ENCODE peak calls at places on chromosomes 12 and 14, in eight cellular contexts. One of them, this sample, is unnamed.

GRCh38 chr12:52378091-52378490 is 7.4 kb downstream of the KRT84 start:
- DNase-seq in A549: no peak
- DNase-seq in cardiac muscle cell: no peak
- DNase-seq in CD4-positive, alpha-beta memory T cell: no peak
- DNase-seq in heart right ventricle: no peak
- DNase-seq in transverse colon: no peak
- DNase-seq in effector memory CD4-positive, alpha-beta T cell: no peak
- DNase-seq in lower lobe of right lung: no peak
- DNase-seq in this sample: no peak

GRCh38 chr12:22691319-22691718 is 66.3 kb downstream of the ETNK1 start:
- DNase-seq in A549: no peak
- DNase-seq in cardiac muscle cell: no peak
- DNase-seq in CD4-positive, alpha-beta memory T cell: no peak
- DNase-seq in heart right ventricle: no peak
- DNase-seq in transverse colon: no peak
- DNase-seq in effector memory CD4-positive, alpha-beta T cell: no peak
- DNase-seq in lower lobe of right lung: no peak
- DNase-seq in this sample: no peak

GRCh38 chr14:95388699-95389098 is 69.0 kb upstream of the CLMN start:
- DNase-seq in A549: no peak
- DNase-seq in cardiac muscle cell: no peak
- DNase-seq in CD4-positive, alpha-beta memory T cell: no peak
- DNase-seq in heart right ventricle: no peak
- DNase-seq in transverse colon: no peak
- DNase-seq in effector memory CD4-positive, alpha-beta T cell: no peak
- DNase-seq in lower lobe of right lung: no peak
- DNase-seq in this sample: no peak

GRCh38 chr14:101623685-101624444 is 62.6 kb downstream of the DIO3 start:
- DNase-seq in A549: no peak
- DNase-seq in cardiac muscle cell: no peak
- DNase-seq in CD4-positive, alpha-beta memory T cell: no peak
- DNase-seq in heart right ventricle: no peak
- DNase-seq in transverse colon: no peak
- DNase-seq in effector memory CD4-positive, alpha-beta T cell: no peak
- DNase-seq in lower lobe of right lung: no peak
- DNase-seq in this sample: no peak

GRCh38 chr14:40838601-40839000 is 768.1 kb upstream of the LRFN5 start:
- DNase-seq in A549: no peak
- DNase-seq in cardiac muscle cell: no peak
- DNase-seq in CD4-positive, alpha-beta memory T cell: no peak
- DNase-seq in heart right ventricle: no peak
- DNase-seq in transverse colon: no peak
- DNase-seq in effector memory CD4-positive, alpha-beta T cell: no peak
- DNase-seq in lower lobe of right lung: no peak
- DNase-seq in this sample: no peak

GRCh38 chr12:3421599-3421998 is 69.4 kb upstream of the PRMT8 start:
- DNase-seq in A549: no peak
- DNase-seq in cardiac muscle cell: no peak
- DNase-seq in CD4-positive, alpha-beta memory T cell: no peak
- DNase-seq in heart right ventricle: no peak
- DNase-seq in transverse colon: no peak
- DNase-seq in effector memory CD4-positive, alpha-beta T cell: no peak
- DNase-seq in lower lobe of right lung: no peak
- DNase-seq in this sample: no peak

GRCh38 chr14:69615471-69616407 is 4.3 kb downstream of the SUSD6 start:
- DNase-seq in A549: no peak
- DNase-seq in cardiac muscle cell: no peak
- DNase-seq in CD4-positive, alpha-beta memory T cell: peak
- DNase-seq in heart right ventricle: no peak
- DNase-seq in transverse colon: peak
- DNase-seq in effector memory CD4-positive, alpha-beta T cell: peak
- DNase-seq in lower lobe of right lung: no peak
- DNase-seq in this sample: peak

GRCh38 chr14:24576766-24577165 is 716 bp upstream of the CTSG start:
- DNase-seq in A549: no peak
- DNase-seq in cardiac muscle cell: no peak
- DNase-seq in CD4-positive, alpha-beta memory T cell: no peak
- DNase-seq in heart right ventricle: no peak
- DNase-seq in transverse colon: no peak
- DNase-seq in effector memory CD4-positive, alpha-beta T cell: no peak
- DNase-seq in lower lobe of right lung: no peak
- DNase-seq in this sample: no peak

GRCh38 chr14:76647699-76648298 is 113.5 kb upstream of the VASH1 start:
- DNase-seq in A549: peak
- DNase-seq in cardiac muscle cell: peak
- DNase-seq in CD4-positive, alpha-beta memory T cell: no peak
- DNase-seq in heart right ventricle: no peak
- DNase-seq in transverse colon: peak
- DNase-seq in effector memory CD4-positive, alpha-beta T cell: peak
- DNase-seq in lower lobe of right lung: no peak
- DNase-seq in this sample: peak

GRCh38 chr12:75564398-75564797 is 53.0 kb upstream of the KRR1 start:
- DNase-seq in A549: no peak
- DNase-seq in cardiac muscle cell: no peak
- DNase-seq in CD4-positive, alpha-beta memory T cell: no peak
- DNase-seq in heart right ventricle: no peak
- DNase-seq in transverse colon: no peak
- DNase-seq in effector memory CD4-positive, alpha-beta T cell: no peak
- DNase-seq in lower lobe of right lung: no peak
- DNase-seq in this sample: no peak

GRCh38 chr12:12592930-12593329 is 18.7 kb upstream of the CREBL2 start:
- DNase-seq in A549: peak
- DNase-seq in cardiac muscle cell: no peak
- DNase-seq in CD4-positive, alpha-beta memory T cell: no peak
- DNase-seq in heart right ventricle: no peak
- DNase-seq in transverse colon: no peak
- DNase-seq in effector memory CD4-positive, alpha-beta T cell: no peak
- DNase-seq in lower lobe of right lung: no peak
- DNase-seq in this sample: no peak

GRCh38 chr12:53536962-53537361 is 29.7 kb upstream of the NPFF start:
- DNase-seq in A549: no peak
- DNase-seq in cardiac muscle cell: no peak
- DNase-seq in CD4-positive, alpha-beta memory T cell: no peak
- DNase-seq in heart right ventricle: no peak
- DNase-seq in transverse colon: no peak
- DNase-seq in effector memory CD4-positive, alpha-beta T cell: no peak
- DNase-seq in lower lobe of right lung: no peak
- DNase-seq in this sample: no peak

GRCh38 chr12:8483081-8483479 is 27.3 kb downstream of the CLEC6A start:
- DNase-seq in A549: no peak
- DNase-seq in cardiac muscle cell: peak
- DNase-seq in CD4-positive, alpha-beta memory T cell: no peak
- DNase-seq in heart right ventricle: no peak
- DNase-seq in transverse colon: no peak
- DNase-seq in effector memory CD4-positive, alpha-beta T cell: no peak
- DNase-seq in lower lobe of right lung: no peak
- DNase-seq in this sample: no peak

GRCh38 chr14:86196476-86196875 is 666.5 kb downstream of the FLRT2 start:
- DNase-seq in A549: no peak
- DNase-seq in cardiac muscle cell: no peak
- DNase-seq in CD4-positive, alpha-beta memory T cell: no peak
- DNase-seq in heart right ventricle: no peak
- DNase-seq in transverse colon: no peak
- DNase-seq in effector memory CD4-positive, alpha-beta T cell: no peak
- DNase-seq in lower lobe of right lung: no peak
- DNase-seq in this sample: no peak

GRCh38 chr12:81297606-81298005 is 219.7 kb downstream of the ACSS3 start:
- DNase-seq in A549: no peak
- DNase-seq in cardiac muscle cell: no peak
- DNase-seq in CD4-positive, alpha-beta memory T cell: no peak
- DNase-seq in heart right ventricle: no peak
- DNase-seq in transverse colon: no peak
- DNase-seq in effector memory CD4-positive, alpha-beta T cell: no peak
- DNase-seq in lower lobe of right lung: no peak
- DNase-seq in this sample: no peak

GRCh38 chr12:26979733-26980132 is 34.5 kb downstream of the TM7SF3 start:
- DNase-seq in A549: no peak
- DNase-seq in cardiac muscle cell: no peak
- DNase-seq in CD4-positive, alpha-beta memory T cell: no peak
- DNase-seq in heart right ventricle: no peak
- DNase-seq in transverse colon: no peak
- DNase-seq in effector memory CD4-positive, alpha-beta T cell: no peak
- DNase-seq in lower lobe of right lung: no peak
- DNase-seq in this sample: no peak

GRCh38 chr12:52975204-52975603 is 26.3 kb downstream of the KRT18 start:
- DNase-seq in A549: no peak
- DNase-seq in cardiac muscle cell: no peak
- DNase-seq in CD4-positive, alpha-beta memory T cell: no peak
- DNase-seq in heart right ventricle: no peak
- DNase-seq in transverse colon: no peak
- DNase-seq in effector memory CD4-positive, alpha-beta T cell: no peak
- DNase-seq in lower lobe of right lung: no peak
- DNase-seq in this sample: no peak

GRCh38 chr12:53500119-53500775 is 836 bp upstream of the TARBP2 start:
- DNase-seq in A549: peak
- DNase-seq in cardiac muscle cell: no peak
- DNase-seq in CD4-positive, alpha-beta memory T cell: peak
- DNase-seq in heart right ventricle: no peak
- DNase-seq in transverse colon: peak
- DNase-seq in effector memory CD4-positive, alpha-beta T cell: no peak
- DNase-seq in lower lobe of right lung: peak
- DNase-seq in this sample: no peak

GRCh38 chr14:91154851-91155625 is 41.2 kb downstream of the DGLUCY start:
- DNase-seq in A549: peak
- DNase-seq in cardiac muscle cell: peak
- DNase-seq in CD4-positive, alpha-beta memory T cell: no peak
- DNase-seq in heart right ventricle: no peak
- DNase-seq in transverse colon: peak
- DNase-seq in effector memory CD4-positive, alpha-beta T cell: no peak
- DNase-seq in lower lobe of right lung: no peak
- DNase-seq in this sample: peak

GRCh38 chr12:121839106-121839992 is 19.3 kb downstream of the HPD start:
- DNase-seq in A549: peak
- DNase-seq in cardiac muscle cell: peak
- DNase-seq in CD4-positive, alpha-beta memory T cell: peak
- DNase-seq in heart right ventricle: peak
- DNase-seq in transverse colon: peak
- DNase-seq in effector memory CD4-positive, alpha-beta T cell: peak
- DNase-seq in lower lobe of right lung: peak
- DNase-seq in this sample: peak
- H3K4me3 ChIP-seq in A549: peak
- H3K4me3 ChIP-seq in cardiac muscle cell: peak
- H3K4me3 ChIP-seq in CD4-positive, alpha-beta memory T cell: peak
- H3K4me3 ChIP-seq in heart right ventricle: peak
- H3K4me3 ChIP-seq in transverse colon: peak
- H3K4me3 ChIP-seq in effector memory CD4-positive, alpha-beta T cell: peak
- H3K4me3 ChIP-seq in lower lobe of right lung: peak
- H3K4me3 ChIP-seq in this sample: peak

DNA sequence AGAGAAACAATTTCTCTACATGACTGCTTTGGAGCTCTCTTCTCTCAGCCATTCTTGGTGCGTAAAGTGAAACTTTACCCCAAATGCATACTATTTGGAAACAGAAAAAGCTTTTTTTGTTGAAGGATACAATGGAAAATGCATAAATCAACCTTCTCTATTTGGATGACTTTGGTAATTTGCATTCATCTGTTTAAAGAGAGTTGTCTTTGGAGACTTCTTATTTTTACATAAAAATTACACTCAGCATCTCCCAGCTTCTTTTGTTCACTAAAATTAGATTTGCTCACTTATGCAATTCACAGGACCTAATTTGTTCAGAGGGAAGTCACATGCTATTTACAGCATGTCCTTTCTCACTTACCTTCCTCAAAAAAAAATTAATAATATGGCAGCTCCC is 498.9 kb downstream of the RERGL start:
- DNase-seq in A549: no peak
- DNase-seq in cardiac muscle cell: no peak
- DNase-seq in CD4-positive, alpha-beta memory T cell: no peak
- DNase-seq in heart right ventricle: no peak
- DNase-seq in transverse colon: no peak
- DNase-seq in effector memory CD4-positive, alpha-beta T cell: no peak
- DNase-seq in lower lobe of right lung: no peak
- DNase-seq in this sample: no peak
- H3K27ac ChIP-seq in A549: no peak
- H3K27ac ChIP-seq in cardiac muscle cell: no peak
- H3K27ac ChIP-seq in CD4-positive, alpha-beta memory T cell: no peak
- H3K27ac ChIP-seq in heart right ventricle: no peak
- H3K27ac ChIP-seq in transverse colon: no peak
- H3K27ac ChIP-seq in effector memory CD4-positive, alpha-beta T cell: no peak
- H3K27ac ChIP-seq in lower lobe of right lung: no peak
- H3K27ac ChIP-seq in this sample: no peak

GRCh38 chr12:6462234-6462995 is 8.1 kb downstream of the VAMP1 start:
- DNase-seq in A549: no peak
- DNase-seq in cardiac muscle cell: no peak
- DNase-seq in CD4-positive, alpha-beta memory T cell: peak
- DNase-seq in heart right ventricle: no peak
- DNase-seq in transverse colon: no peak
- DNase-seq in effector memory CD4-positive, alpha-beta T cell: no peak
- DNase-seq in lower lobe of right lung: no peak
- DNase-seq in this sample: no peak
- H3K4me3 ChIP-seq in A549: no peak
- H3K4me3 ChIP-seq in cardiac muscle cell: no peak
- H3K4me3 ChIP-seq in CD4-positive, alpha-beta memory T cell: no peak
- H3K4me3 ChIP-seq in heart right ventricle: no peak
- H3K4me3 ChIP-seq in transverse colon: no peak
- H3K4me3 ChIP-seq in effector memory CD4-positive, alpha-beta T cell: peak
- H3K4me3 ChIP-seq in lower lobe of right lung: peak
- H3K4me3 ChIP-seq in this sample: no peak

GRCh38 chr12:14190694-14191093 is 174.8 kb upstream of the ATF7IP start:
- DNase-seq in A549: no peak
- DNase-seq in cardiac muscle cell: no peak
- DNase-seq in CD4-positive, alpha-beta memory T cell: no peak
- DNase-seq in heart right ventricle: no peak
- DNase-seq in transverse colon: no peak
- DNase-seq in effector memory CD4-positive, alpha-beta T cell: no peak
- DNase-seq in lower lobe of right lung: no peak
- DNase-seq in this sample: no peak

GRCh38 chr12:14185441-14186192 is 179.9 kb upstream of the ATF7IP start:
- DNase-seq in A549: peak
- DNase-seq in cardiac muscle cell: peak
- DNase-seq in CD4-positive, alpha-beta memory T cell: no peak
- DNase-seq in heart right ventricle: no peak
- DNase-seq in transverse colon: peak
- DNase-seq in effector memory CD4-positive, alpha-beta T cell: no peak
- DNase-seq in lower lobe of right lung: no peak
- DNase-seq in this sample: peak

GRCh38 chr12:14186193-14186502 is 179.3 kb upstream of the ATF7IP start:
- DNase-seq in A549: no peak
- DNase-seq in cardiac muscle cell: no peak
- DNase-seq in CD4-positive, alpha-beta memory T cell: no peak
- DNase-seq in heart right ventricle: no peak
- DNase-seq in transverse colon: no peak
- DNase-seq in effector memory CD4-positive, alpha-beta T cell: no peak
- DNase-seq in lower lobe of right lung: no peak
- DNase-seq in this sample: no peak

GRCh38 chr12:14188761-14189160 is 176.7 kb upstream of the ATF7IP start:
- DNase-seq in A549: no peak
- DNase-seq in cardiac muscle cell: no peak
- DNase-seq in CD4-positive, alpha-beta memory T cell: no peak
- DNase-seq in heart right ventricle: no peak
- DNase-seq in transverse colon: no peak
- DNase-seq in effector memory CD4-positive, alpha-beta T cell: no peak
- DNase-seq in lower lobe of right lung: no peak
- DNase-seq in this sample: no peak

DNA sequence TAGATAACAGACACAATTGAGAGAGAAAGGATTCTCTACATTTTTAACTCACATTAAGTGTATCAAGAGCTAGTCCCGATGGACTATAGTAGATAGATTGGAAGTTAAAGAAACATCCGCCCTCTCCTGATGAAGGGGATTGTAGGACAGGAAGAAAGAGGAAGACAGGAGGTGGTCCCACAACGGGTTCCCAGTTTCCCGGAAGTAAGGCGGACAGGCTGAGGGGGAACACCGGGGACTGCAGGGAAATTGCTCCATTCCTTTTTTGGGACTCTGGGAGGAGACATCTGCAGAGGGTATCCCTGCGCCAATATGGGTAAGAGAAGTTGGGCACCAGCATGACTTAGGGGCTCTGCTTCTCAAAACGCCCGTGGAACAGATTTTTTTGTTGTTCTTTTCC is 177.5 kb upstream of the ATF7IP start:
- DNase-seq in A549: no peak
- DNase-seq in cardiac muscle cell: no peak
- DNase-seq in CD4-positive, alpha-beta memory T cell: no peak
- DNase-seq in heart right ventricle: no peak
- DNase-seq in transverse colon: no peak
- DNase-seq in effector memory CD4-positive, alpha-beta T cell: no peak
- DNase-seq in lower lobe of right lung: no peak
- DNase-seq in this sample: no peak
- H3K27ac ChIP-seq in A549: no peak
- H3K27ac ChIP-seq in cardiac muscle cell: no peak
- H3K27ac ChIP-seq in CD4-positive, alpha-beta memory T cell: no peak
- H3K27ac ChIP-seq in heart right ventricle: no peak
- H3K27ac ChIP-seq in transverse colon: no peak
- H3K27ac ChIP-seq in effector memory CD4-positive, alpha-beta T cell: no peak
- H3K27ac ChIP-seq in lower lobe of right lung: no peak
- H3K27ac ChIP-seq in this sample: no peak